ENCODE peak calls at places on chromosome 16, in seven cellular contexts. D is MM.1S; V is RWPE1; X is dorsolateral prefrontal cortex; B is CD4-positive, alpha-beta T cell; H is left ventricle myocardium inferior; T is coronary artery. M is an unnamed sample.
A peak's percentile ranks its signal among the peaks of the same experiment; 100 is the strongest.

GRCh38 chr16:28554634-28555423 is 1.1 kb downstream of the SGF29 start:
- DNase-seq in D (peak; percentile 20), V (no peak), X (no peak), B (no peak), H (no peak), T (no peak), M (no peak)

GRCh38 chr16:57051696-57052228 is 40.6 kb upstream of the CPNE2 start:
- DNase-seq in D (no peak), V (no peak), X (no peak), B (no peak), H (no peak), T (no peak), M (no peak)

GRCh38 chr16:18948372-18949020 is 22.3 kb upstream of the SMG1 start:
- DNase-seq in D (no peak), V (no peak), X (no peak), B (no peak), H (no peak), T (no peak), M (no peak)

GRCh38 chr16:1357906-1358566 is 6.3 kb downstream of the GNPTG start:
- DNase-seq in D (no peak), V (no peak), X (no peak), B (no peak), H (no peak), T (no peak), M (no peak)

GRCh38 chr16:61149709-61150108 is 886.5 kb downstream of the CDH8 start:
- DNase-seq in D (no peak), V (no peak), X (no peak), B (no peak), H (no peak), T (no peak), M (no peak)

GRCh38 chr16:10870137-10870776 is 6.7 kb upstream of the CIITA start:
- DNase-seq in D (no peak), V (no peak), X (no peak), B (no peak), H (no peak), T (no peak), M (no peak)

GRCh38 chr16:70704586-70704985 is 18.7 kb upstream of the MTSS2 start:
- DNase-seq in D (no peak), V (no peak), X (no peak), B (no peak), H (no peak), T (no peak), M (no peak)

GRCh38 chr16:53504665-53505064 is 1.7 kb upstream of the AKTIP start:
- DNase-seq in D (no peak), V (no peak), X (no peak), B (peak; percentile 21), H (no peak), T (peak; percentile 79), M (no peak)

GRCh38 chr16:81524382-81524781 is 79.8 kb downstream of the CMIP start:
- DNase-seq in D (no peak), V (no peak), X (no peak), B (no peak), H (no peak), T (no peak), M (no peak)

DNA sequence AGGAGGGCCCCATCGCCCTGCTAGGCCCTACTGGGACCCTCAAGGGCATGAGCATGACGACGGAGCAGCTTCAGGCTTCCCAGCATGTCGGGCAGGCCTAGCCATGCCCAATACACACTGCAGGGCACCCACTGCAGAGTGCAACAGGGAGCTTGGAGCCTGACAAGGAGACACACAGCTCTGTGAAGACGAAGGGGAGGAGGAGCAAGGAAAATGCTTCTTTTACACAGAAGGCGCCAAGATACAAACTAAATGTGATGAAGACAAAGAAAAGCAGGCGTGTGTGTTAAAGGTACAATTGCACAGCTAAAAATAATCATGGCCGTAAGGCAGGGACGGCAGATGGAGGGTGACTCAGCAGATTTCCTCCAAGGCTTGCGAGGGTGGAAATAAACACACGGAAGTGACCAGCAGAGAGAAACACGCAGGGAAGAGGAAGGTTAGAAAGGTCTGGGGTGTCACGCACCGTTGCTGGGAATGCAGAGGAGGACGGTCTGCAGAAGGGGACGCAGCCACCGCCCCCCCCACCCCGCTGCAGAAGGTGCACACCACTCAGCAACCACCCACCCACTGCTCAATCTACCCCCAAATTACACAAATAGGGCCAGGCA is 108.5 kb downstream of the ZNF778 start:
- DNase-seq in D (peak; percentile 61), V (no peak), X (no peak), B (no peak), H (peak; percentile 47), T (peak; percentile 75), M (no peak)
- H3K27ac ChIP-seq in D (peak overlapping the region; percentile 60), V (peak overlapping the region; percentile 97), X (peak overlapping the region; percentile 72), B (no peak overlapping the region), H (peak overlapping the region; percentile 87), T (peak overlapping the region; percentile 76), M (peak overlapping the region; percentile 31)

GRCh38 chr16:67245189-67245585 is 2.1 kb downstream of the FHOD1 start:
- DNase-seq in D (no peak), V (no peak), X (no peak), B (no peak), H (no peak), T (no peak), M (no peak)
- H3K27ac ChIP-seq in D (peak overlapping the region; percentile 85), V (peak overlapping the region; percentile 92), X (peak overlapping the region; percentile 38), B (peak overlapping the region; percentile 90), H (peak overlapping the region; percentile 98), T (peak overlapping the region; percentile 93), M (peak overlapping the region; percentile 86)

GRCh38 chr16:12646098-12646489 is 157.6 kb downstream of the CPPED1 start:
- DNase-seq in D (no peak), V (no peak), X (no peak), B (no peak), H (no peak), T (no peak), M (no peak)

GRCh38 chr16:12646490-12647274 is 157.0 kb downstream of the CPPED1 start:
- DNase-seq in D (peak; percentile 6), V (no peak), X (peak; percentile 65), B (no peak), H (no peak), T (no peak), M (no peak)

GRCh38 chr16:12639044-12639443 is 164.6 kb downstream of the CPPED1 start:
- DNase-seq in D (no peak), V (peak; percentile 46), X (no peak), B (no peak), H (no peak), T (peak; percentile 16), M (no peak)

GRCh38 chr16:12643034-12643455 is 160.6 kb downstream of the CPPED1 start:
- DNase-seq in D (no peak), V (no peak), X (no peak), B (no peak), H (no peak), T (no peak), M (no peak)
- H3K27ac ChIP-seq in D (no peak overlapping the region), V (no peak overlapping the region), X (no peak overlapping the region), B (no peak overlapping the region), H (no peak overlapping the region), T (no peak overlapping the region), M (no peak overlapping the region)

GRCh38 chr16:86763819-86764218 is 185.5 kb downstream of the FOXL1 start:
- DNase-seq in D (no peak), V (no peak), X (no peak), B (no peak), H (no peak), T (no peak), M (no peak)
- H3K27ac ChIP-seq in D (no peak overlapping the region), V (no peak overlapping the region), X (no peak overlapping the region), B (no peak overlapping the region), H (no peak overlapping the region), T (no peak overlapping the region), M (no peak overlapping the region)

GRCh38 chr16:82767808-82768207 is 141.0 kb downstream of the CDH13 start:
- DNase-seq in D (no peak), V (no peak), X (no peak), B (no peak), H (no peak), T (no peak), M (no peak)
- H3K27ac ChIP-seq in D (no peak overlapping the region), V (no peak overlapping the region), X (no peak overlapping the region), B (no peak overlapping the region), H (peak overlapping the region; percentile 46), T (peak overlapping the region; percentile 35), M (no peak overlapping the region)

GRCh38 chr16:84749815-84750214 is 50.0 kb downstream of the USP10 start:
- DNase-seq in D (no peak), V (no peak), X (no peak), B (no peak), H (no peak), T (no peak), M (no peak)

GRCh38 chr16:84749072-84749471 is 49.3 kb downstream of the USP10 start:
- DNase-seq in D (no peak), V (no peak), X (no peak), B (no peak), H (no peak), T (no peak), M (no peak)

GRCh38 chr16:84746875-84747274 is 47.1 kb downstream of the USP10 start:
- DNase-seq in D (no peak), V (no peak), X (no peak), B (no peak), H (no peak), T (no peak), M (no peak)

GRCh38 chr16:84742561-84743200 is 42.9 kb downstream of the USP10 start:
- DNase-seq in D (no peak), V (no peak), X (no peak), B (no peak), H (no peak), T (no peak), M (no peak)

DNA sequence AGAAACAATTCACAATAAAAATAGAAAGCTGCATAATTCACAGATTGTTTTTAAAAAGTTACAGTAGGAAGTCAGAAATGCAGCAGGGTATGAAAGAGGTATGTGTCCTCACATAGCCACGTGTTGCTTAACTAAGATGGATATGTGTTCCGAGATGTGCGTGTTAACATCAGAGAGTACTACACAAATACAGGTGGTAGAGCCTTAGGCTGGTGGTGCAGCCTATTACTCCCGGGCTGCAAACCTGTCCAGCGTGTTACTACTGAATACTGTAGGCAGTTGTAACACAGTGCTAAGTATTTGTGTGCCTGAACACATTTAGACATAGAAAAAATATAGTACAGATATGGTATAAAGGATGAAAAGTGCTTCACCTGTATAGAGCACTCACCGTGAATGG is 46.4 kb downstream of the USP10 start:
- DNase-seq in D (no peak), V (no peak), X (no peak), B (no peak), H (no peak), T (no peak), M (no peak)
- H3K27ac ChIP-seq in D (no peak overlapping the region), V (no peak overlapping the region), X (no peak overlapping the region), B (no peak overlapping the region), H (no peak overlapping the region), T (no peak overlapping the region), M (no peak overlapping the region)

GRCh38 chr16:85119333-85120005 is 7.2 kb upstream of the CIBAR2 start:
- DNase-seq in D (no peak), V (no peak), X (no peak), B (no peak), H (no peak), T (no peak), M (no peak)
- H3K27ac ChIP-seq in D (no peak overlapping the region), V (no peak overlapping the region), X (no peak overlapping the region), B (no peak overlapping the region), H (no peak overlapping the region), T (no peak overlapping the region), M (no peak overlapping the region)

DNA sequence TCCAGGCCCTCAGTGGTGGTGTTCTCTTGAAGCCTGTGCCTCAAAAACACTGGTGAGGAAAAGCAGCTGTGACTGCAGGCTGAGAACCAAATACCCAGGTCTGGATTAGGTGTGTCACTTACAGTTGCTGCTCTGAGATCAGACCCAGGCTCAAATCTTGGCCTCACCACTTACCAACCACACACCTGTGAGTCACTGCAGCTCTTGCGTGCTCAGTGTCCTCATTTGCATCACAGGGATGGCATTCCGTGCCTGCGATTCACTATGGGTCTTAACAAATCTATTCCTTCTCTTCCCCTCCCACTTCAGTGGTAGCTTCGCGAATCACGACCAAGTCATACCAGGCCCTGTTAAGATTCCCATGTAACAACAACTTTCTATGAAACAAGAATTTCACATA is 233.4 kb upstream of the HSBP1 start:
- DNase-seq in D (no peak), V (peak; percentile 22), X (no peak), B (no peak), H (no peak), T (no peak), M (no peak)
- H3K27ac ChIP-seq in D (no peak overlapping the region), V (no peak overlapping the region), X (no peak overlapping the region), B (no peak overlapping the region), H (no peak overlapping the region), T (no peak overlapping the region), M (no peak overlapping the region)